ENCODE peak calls at places on chromosomes 11 and 22, in eight cellular contexts. V is body of pancreas; W is epithelial cell of esophagus; Y is LoVo; M is HTR-8/SVneo; O is T-helper 2 cell; N is thoracic aorta; U is activated CD8-positive, alpha-beta memory T cell treated with anti-CD3 and anti-CD28 coated beads, Interleukin-2, amount 50 U/mL, for 48 hours. G is an unnamed sample.

GRCh38 chr22:44172370-44173108 is 8.2 kb upstream of the PARVG start:
- DNase-seq in N (no peak), O (no peak), W (no peak), V (peak; percentile 25), M (no peak), Y (no peak), U (no peak), G (peak; percentile 67)

GRCh38 chr22:37559901-37560681 is at the start of gene CDC42EP1:
- DNase-seq in O (no peak), M (peak; percentile 31), N (no peak), U (no peak), V (peak; percentile 71), Y (peak; percentile 54), W (peak; percentile 57), G (peak; percentile 74)

GRCh38 chr22:45073064-45073463 is 63.3 kb upstream of the PHF21B start:
- DNase-seq in M (no peak), V (no peak), U (no peak), Y (no peak), N (no peak), W (peak; percentile 29), O (no peak), G (no peak)

GRCh38 chr11:77198440-77198849 is 70.4 kb downstream of the MYO7A start:
- DNase-seq in N (no peak), O (no peak), U (no peak), Y (no peak), V (peak; percentile 11), W (peak; percentile 23), M (peak; percentile 30), G (peak; percentile 12)

GRCh38 chr22:47786650-47787290 is 1024.3 kb downstream of the TBC1D22A start:
- DNase-seq in V (no peak), Y (no peak), M (no peak), U (peak; percentile 20), N (no peak), W (no peak), O (no peak), G (no peak)

GRCh38 chr11:68825603-68826002 is 16.1 kb downstream of the CPT1A start:
- DNase-seq in W (peak; percentile 39), M (no peak), U (peak; percentile 74), V (peak; percentile 56), Y (peak; percentile 26), O (peak; percentile 45), N (no peak), G (no peak)

GRCh38 chr11:6570691-6571427 is 32.6 kb downstream of the RRP8 start:
- DNase-seq in O (no peak), N (no peak), U (no peak), M (no peak), W (no peak), Y (no peak), V (no peak), G (no peak)

GRCh38 chr11:19777032-19777341 is 64.3 kb downstream of the NAV2 start:
- DNase-seq in W (no peak), M (peak; percentile 25), N (no peak), V (peak; percentile 47), O (no peak), U (no peak), Y (no peak), G (peak; percentile 40)

GRCh38 chr11:22807855-22808558 is 21.6 kb downstream of the SVIP start:
- DNase-seq in M (no peak), O (no peak), Y (no peak), N (no peak), V (no peak), W (peak; percentile 16), U (no peak), G (no peak)

GRCh38 chr11:119791701-119792151 is 62.7 kb upstream of the NECTIN1 start:
- DNase-seq in N (no peak), U (no peak), Y (no peak), V (no peak), W (no peak), O (no peak), M (no peak), G (peak; percentile 82)

GRCh38 chr11:24356501-24356900 is 140.4 kb upstream of the LUZP2 start:
- DNase-seq in N (no peak), M (no peak), W (no peak), V (no peak), Y (no peak), O (no peak), U (no peak), G (no peak)

GRCh38 chr11:70521475-70522260 is 123.3 kb downstream of the CTTN start:
- DNase-seq in W (no peak), O (no peak), Y (no peak), V (no peak), U (no peak), M (no peak), N (no peak), G (peak; percentile 53)

GRCh38 chr11:59012942-59013256 is 73.2 kb upstream of the GLYATL1B start:
- DNase-seq in U (no peak), N (no peak), V (peak; percentile 63), O (no peak), W (no peak), Y (no peak), M (no peak), G (no peak)

GRCh38 chr22:46749682-46750529 is 11.9 kb upstream of the CERK start:
- DNase-seq in W (no peak), U (no peak), Y (no peak), O (no peak), M (no peak), V (no peak), N (no peak), G (no peak)

GRCh38 chr22:31821572-31821971 is 67.8 kb downstream of the DEPDC5 start:
- DNase-seq in Y (no peak), W (no peak), V (no peak), U (no peak), M (no peak), N (no peak), O (no peak), G (no peak)

GRCh38 chr11:929405-929804 is 3.7 kb downstream of the AP2A2 start:
- DNase-seq in Y (no peak), W (no peak), U (no peak), V (no peak), O (no peak), N (no peak), M (no peak), G (no peak)

GRCh38 chr22:30325724-30326703 is 727 bp downstream of the TBC1D10A start:
- DNase-seq in V (peak; percentile 45), Y (no peak), M (no peak), U (peak; percentile 65), O (no peak), W (no peak), N (no peak), G (no peak)

GRCh38 chr11:132007184-132007583 is 636.8 kb downstream of the NTM start:
- DNase-seq in V (no peak), U (no peak), N (no peak), O (no peak), M (no peak), Y (no peak), W (no peak), G (no peak)

GRCh38 chr11:2507945-2508749 is 63.3 kb downstream of the KCNQ1 start:
- DNase-seq in W (no peak), V (peak; percentile 5), M (no peak), Y (no peak), U (peak; percentile 28), O (no peak), N (no peak), G (peak; percentile 2)

GRCh38 chr11:68598816-68599653 is 85.3 kb upstream of the GAL start:
- DNase-seq in V (no peak), W (no peak), O (no peak), M (no peak), N (no peak), U (no peak), Y (no peak), G (no peak)

GRCh38 chr11:123494195-123495050 is 64.4 kb downstream of the GRAMD1B start:
- DNase-seq in V (no peak), U (no peak), M (no peak), N (no peak), O (no peak), W (peak; percentile 22), Y (no peak), G (no peak)

GRCh38 chr22:45826520-45826919 is 150.4 kb downstream of the WNT7B start:
- DNase-seq in M (no peak), U (no peak), O (no peak), N (no peak), Y (no peak), W (no peak), V (no peak), G (no peak)

GRCh38 chr11:76629133-76629852 is 41.3 kb downstream of the LRRC32 start:
- DNase-seq in Y (no peak), V (no peak), O (peak; percentile 22), W (peak; percentile 27), U (peak; percentile 68), N (no peak), M (no peak), G (no peak)

GRCh38 chr11:69427337-69427736 is 54.1 kb upstream of the LINC01488 start:
- DNase-seq in O (no peak), Y (no peak), W (no peak), M (no peak), U (no peak), V (no peak), N (no peak), G (peak; percentile 40)